ENCODE peak calls at places on chromosome 15, in six cellular contexts. One of them, this sample, is unnamed.

GRCh38 chr15:91973481-91973880 is 120.0 kb downstream of the SLCO3A1 start:
- DNase-seq in GM10248: no peak
- DNase-seq in naive thymus-derived CD8-positive, alpha-beta T cell: no peak
- DNase-seq in MCF 10A: peak
- DNase-seq in AG20443: no peak
- DNase-seq in COR-L47: no peak
- DNase-seq in this sample: no peak

GRCh38 chr15:42595641-42596240 is 20.3 kb downstream of the STARD9 start:
- DNase-seq in COR-L47: no peak
- DNase-seq in naive thymus-derived CD8-positive, alpha-beta T cell: no peak
- DNase-seq in MCF 10A: no peak
- DNase-seq in GM10248: no peak
- DNase-seq in AG20443: peak
- DNase-seq in this sample: no peak

GRCh38 chr15:94235681-94236080 is 4.3 kb downstream of the MCTP2 start:
- DNase-seq in GM10248: no peak
- DNase-seq in AG20443: no peak
- DNase-seq in COR-L47: no peak
- DNase-seq in naive thymus-derived CD8-positive, alpha-beta T cell: no peak
- DNase-seq in MCF 10A: no peak
- DNase-seq in this sample: no peak

GRCh38 chr15:85800460-85801123 is 5.9 kb upstream of the KLHL25 start:
- DNase-seq in naive thymus-derived CD8-positive, alpha-beta T cell: no peak
- DNase-seq in GM10248: no peak
- DNase-seq in MCF 10A: peak
- DNase-seq in AG20443: peak
- DNase-seq in COR-L47: peak
- DNase-seq in this sample: peak

GRCh38 chr15:67755264-67755663 is 70.0 kb upstream of the SKOR1 start:
- DNase-seq in naive thymus-derived CD8-positive, alpha-beta T cell: no peak
- DNase-seq in COR-L47: no peak
- DNase-seq in GM10248: no peak
- DNase-seq in MCF 10A: no peak
- DNase-seq in AG20443: no peak
- DNase-seq in this sample: no peak

GRCh38 chr15:96183020-96183926 is 147.2 kb upstream of the NR2F2 start:
- DNase-seq in GM10248: no peak
- DNase-seq in AG20443: no peak
- DNase-seq in COR-L47: no peak
- DNase-seq in MCF 10A: no peak
- DNase-seq in naive thymus-derived CD8-positive, alpha-beta T cell: no peak
- DNase-seq in this sample: no peak

GRCh38 chr15:63334821-63335220 is 46.8 kb downstream of the CA12 start:
- DNase-seq in AG20443: no peak
- DNase-seq in GM10248: no peak
- DNase-seq in naive thymus-derived CD8-positive, alpha-beta T cell: no peak
- DNase-seq in COR-L47: no peak
- DNase-seq in MCF 10A: no peak
- DNase-seq in this sample: no peak

GRCh38 chr15:33148129-33148850 is 46.2 kb downstream of the FMN1 start:
- DNase-seq in COR-L47: no peak
- DNase-seq in AG20443: no peak
- DNase-seq in naive thymus-derived CD8-positive, alpha-beta T cell: peak
- DNase-seq in MCF 10A: no peak
- DNase-seq in GM10248: no peak
- DNase-seq in this sample: no peak

GRCh38 chr15:25950014-25950413 is 86.9 kb upstream of the ATP10A start:
- DNase-seq in AG20443: no peak
- DNase-seq in COR-L47: no peak
- DNase-seq in MCF 10A: no peak
- DNase-seq in GM10248: no peak
- DNase-seq in naive thymus-derived CD8-positive, alpha-beta T cell: no peak
- DNase-seq in this sample: no peak

This sample was measured in PC-3.